ENCODE peak calls at places on chromosomes 1 and 21, in six cellular contexts. T, A, Q, S, R and X are unnamed samples. For H3K4me1, the result is how much of the 10 kb centered on the place peaks cover.

GRCh38 chr1:59415876-59416275 is 119.0 kb downstream of the FGGY start:
- DNase-seq in T (no peak), R (no peak), A (no peak), S (no peak), Q (no peak), X (peak)

GRCh38 chr1:201982082-201982922 is at the start of gene RNPEP:
- DNase-seq in Q (peak), T (peak), S (peak), R (peak), A (peak), X (peak)

GRCh38 chr21:39900491-39900890 is 33.3 kb downstream of the PCP4 start:
- DNase-seq in T (no peak), A (no peak), Q (peak), R (no peak), S (no peak), X (no peak)

GRCh38 chr1:36764796-36765195 is 269.5 kb downstream of the GRIK3 start:
- DNase-seq in A (no peak), S (no peak), T (no peak), R (peak), Q (no peak), X (no peak)

GRCh38 chr1:155093938-155094621 is 15.4 kb downstream of the EFNA3 start:
- DNase-seq in Q (peak), R (peak), T (peak), S (peak), A (peak), X (peak)

GRCh38 chr1:190475394-190476250 is 2.0 kb downstream of the BRINP3 start:
- DNase-seq in R (peak), Q (peak), A (no peak), S (no peak), T (no peak), X (no peak)

GRCh38 chr1:109639841-109640184 is 16.1 kb upstream of the GSTM4 start:
- DNase-seq in R (no peak), T (no peak), Q (no peak), S (no peak), A (no peak), X (no peak)

GRCh38 chr1:51506537-51506936 is 12.5 kb downstream of the EPS15 start:
- DNase-seq in S (no peak), T (peak), Q (no peak), A (no peak), R (no peak), X (peak)

GRCh38 chr21:24705201-24705600 is 902.1 kb downstream of the MRPL39 start:
- DNase-seq in Q (no peak), R (no peak), T (no peak), A (no peak), S (no peak), X (no peak)

GRCh38 chr1:10424034-10424433 is 6.2 kb upstream of the CENPS start:
- DNase-seq in A (no peak), T (no peak), Q (no peak), S (no peak), R (no peak), X (peak)

GRCh38 chr1:237187854-237188253 is 145.9 kb downstream of the RYR2 start:
- DNase-seq in A (no peak), S (no peak), T (no peak), Q (no peak), R (no peak), X (no peak)

GRCh38 chr1:25037174-25038074 is 107.3 kb upstream of the RUNX3 start:
- DNase-seq in A (peak), S (peak), Q (peak), R (peak), T (peak), X (peak)

GRCh38 chr1:212124891-212125582 is 89.5 kb downstream of the DTL start:
- DNase-seq in R (no peak), A (no peak), T (no peak), Q (no peak), S (no peak), X (peak)

GRCh38 chr1:108017698-108018097 is 52.7 kb upstream of the VAV3 start:
- DNase-seq in R (no peak), T (no peak), A (peak), S (no peak), Q (no peak), X (peak)

GRCh38 chr1:9009438-9010366 is 16.5 kb downstream of the SLC2A7 start:
- DNase-seq in S (peak), Q (peak), R (peak), T (peak), A (peak), X (peak)

GRCh38 chr1:115091582-115091981 is 2.3 kb upstream of the TSPAN2 start:
- DNase-seq in A (no peak), Q (no peak), T (no peak), S (no peak), R (no peak), X (no peak)

GRCh38 chr1:54324031-54324654 is 82.1 kb downstream of the SSBP3 start:
- DNase-seq in S (no peak), R (peak), T (no peak), A (no peak), Q (peak), X (peak)

GRCh38 chr1:192807221-192807967 is 1.4 kb upstream of the RGS2 start:
- DNase-seq in R (no peak), T (peak), A (peak), Q (no peak), S (no peak), X (peak)

GRCh38 chr1:70970407-70970806 is 77.2 kb downstream of the PTGER3 start:
- DNase-seq in Q (no peak), S (no peak), T (peak), R (no peak), A (no peak), X (no peak)

GRCh38 chr1:240484804-240485441 is 127.0 kb downstream of the GREM2 start:
- DNase-seq in Q (no peak), S (no peak), R (no peak), T (no peak), A (no peak), X (no peak)

GRCh38 chr1:115593365-115594259 is 48.2 kb upstream of the VANGL1 start:
- DNase-seq in T (no peak), Q (no peak), A (no peak), S (no peak), R (no peak), X (no peak)

GRCh38 chr1:30322859-30323257 is 400.5 kb downstream of the MATN1 start:
- DNase-seq in R (peak), A (no peak), Q (peak), S (no peak), T (no peak), X (no peak)

GRCh38 chr1:248757784-248758195 is 2.2 kb upstream of the LYPD8 start:
- DNase-seq in Q (no peak), T (no peak), S (no peak), R (no peak), A (no peak), X (no peak)

GRCh38 chr21:46639489-46640386 is 4.3 kb downstream of the PRMT2 start:
- DNase-seq in Q (peak), A (peak), T (peak), S (no peak), R (no peak), X (peak)

GRCh38 chr1:239952348-239953307 is 139.1 kb upstream of the FMN2 start:
- DNase-seq in S (peak), R (peak), Q (peak), T (no peak), A (peak), X (peak)

GRCh38 chr1:199010933-199011332 is 372.1 kb downstream of the PTPRC start:
- DNase-seq in R (no peak), A (no peak), S (no peak), T (no peak), Q (no peak), X (peak)

DNA sequence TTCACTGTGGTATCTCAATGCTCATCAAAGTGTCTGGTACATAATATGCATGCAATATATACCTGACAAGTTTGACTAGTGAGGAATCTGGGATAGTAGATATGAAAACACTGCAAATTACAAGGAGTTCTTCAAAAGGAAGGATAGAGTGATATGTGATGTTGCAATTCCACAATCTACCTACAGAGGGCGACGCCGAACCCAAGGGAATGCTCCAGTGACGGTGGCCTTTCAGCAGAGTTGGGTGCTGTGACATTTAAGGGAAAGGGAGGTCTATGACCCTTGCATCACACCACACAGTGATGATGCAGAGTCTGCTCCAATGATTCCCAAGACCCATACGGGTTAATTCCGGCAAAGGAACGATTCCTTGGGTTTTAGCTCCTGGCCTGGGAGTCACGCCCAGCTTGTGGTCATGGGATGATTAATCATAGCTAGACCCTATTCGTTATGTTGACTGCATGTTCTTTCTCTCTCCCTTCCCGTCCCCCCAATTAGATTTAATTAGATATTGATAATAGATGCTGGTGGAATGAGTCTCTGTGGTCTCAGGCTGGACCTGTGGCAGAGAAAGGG is 123.0 kb upstream of the IGSF21 start:
- DNase-seq in S (peak), R (peak), A (peak), T (peak), Q (peak), X (peak)
- TF ChIP-seq EZH2phosphoT487 in S (no peak), R (no peak), A (no peak), T (no peak), Q (no peak), X (no peak)

DNA sequence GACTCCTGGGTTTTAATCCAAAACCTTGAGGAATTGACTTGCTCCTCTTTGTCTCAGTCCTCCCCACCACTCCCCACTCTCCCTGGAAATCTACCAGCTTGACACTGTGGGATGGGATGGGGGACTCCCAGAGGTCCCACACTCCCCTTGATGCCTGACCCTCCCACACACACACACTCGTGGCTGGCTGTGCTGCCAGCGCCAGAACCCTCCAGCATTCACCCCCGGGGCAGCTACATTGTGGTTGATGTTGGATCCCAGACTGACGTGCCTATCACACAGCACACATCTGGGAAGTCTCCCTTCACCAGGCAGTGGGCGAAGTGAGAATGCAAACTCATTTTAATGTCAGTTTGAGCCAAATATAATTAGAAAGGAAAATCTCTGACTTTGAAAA is 10.0 kb downstream of the KIRREL1 start:
- DNase-seq in A (no peak), S (no peak), Q (no peak), R (no peak), T (no peak), X (peak)
- H3K4me1 ChIP-seq in A (under half), S (under half), Q (half or more), R (half or more), T (under half), X (half or more)

DNA sequence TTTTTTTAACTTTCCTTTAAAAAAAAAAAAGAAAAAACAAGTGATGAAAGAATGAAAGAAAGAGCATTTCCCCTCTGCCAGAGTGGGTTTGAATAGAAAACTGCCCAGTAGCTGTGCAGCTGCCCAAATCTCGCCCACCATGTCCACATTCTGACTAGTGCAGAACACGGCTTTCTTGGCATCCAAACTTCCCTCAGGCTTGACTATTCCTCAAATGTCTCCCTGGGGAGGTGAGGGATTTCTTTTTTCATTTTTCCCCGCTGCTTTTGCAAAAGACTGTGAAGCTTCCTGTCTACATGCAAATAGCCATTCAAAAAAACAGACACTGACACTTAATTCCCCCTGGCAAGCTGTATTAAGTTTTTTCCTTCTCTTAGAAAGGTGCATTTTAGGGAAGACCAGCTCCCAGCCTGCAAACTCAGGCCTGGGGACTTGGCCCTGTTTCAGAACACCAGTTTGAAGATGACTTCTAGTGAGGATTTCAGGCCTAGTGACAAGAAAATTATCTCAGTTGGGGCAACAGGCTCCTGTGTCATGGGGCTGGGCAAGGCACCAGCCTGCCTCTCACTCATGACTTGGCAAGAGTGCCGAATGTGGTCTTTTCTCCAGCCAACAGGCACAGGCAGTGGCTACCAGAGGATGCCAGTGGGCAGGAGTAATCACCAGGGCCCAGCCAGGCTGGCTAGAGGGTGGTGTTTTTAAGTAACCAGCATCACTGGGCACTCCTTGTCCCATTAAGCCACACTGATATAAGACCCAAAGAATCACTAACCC is 178.1 kb upstream of the NFIA start:
- DNase-seq in S (no peak), A (peak), Q (no peak), R (no peak), T (no peak), X (peak)
- TF ChIP-seq EZH2phosphoT487 in S (no peak), A (no peak), Q (no peak), R (no peak), T (no peak), X (no peak)

DNA sequence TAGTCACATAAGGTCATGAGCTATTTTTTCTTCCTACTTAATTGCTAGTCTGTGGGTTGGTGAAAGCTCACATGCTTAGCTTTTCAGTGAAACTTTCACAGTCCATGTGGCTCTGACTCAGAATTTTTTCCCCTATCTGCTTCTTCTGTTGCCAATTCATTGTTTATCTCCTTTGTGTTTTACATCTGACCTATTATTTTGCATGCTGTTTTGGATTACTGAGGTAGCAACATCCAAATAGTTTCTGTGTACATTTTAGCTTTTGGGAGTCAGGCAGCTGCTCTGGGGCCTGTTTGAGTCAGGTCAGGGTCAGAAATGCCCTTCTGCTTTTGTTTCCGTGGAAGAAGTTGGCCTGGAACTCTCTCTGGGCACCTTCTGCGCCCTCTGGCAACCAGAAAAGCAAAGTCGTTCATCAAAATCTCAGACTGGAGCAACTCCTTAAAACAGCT is 40.0 kb downstream of the ROR1 start:
- DNase-seq in Q (no peak), S (no peak), T (no peak), A (peak), R (no peak), X (peak)
- H3K4me1 ChIP-seq in Q (half or more), S (under half), T (under half), A (under half), R (under half), X (under half)

GRCh38 chr1:169103002-169103401 is 3.5 kb upstream of the ATP1B1 start:
- DNase-seq in S (no peak), Q (no peak), R (no peak), T (no peak), A (no peak), X (no peak)

GRCh38 chr1:169102567-169102966 is 3.9 kb upstream of the ATP1B1 start:
- DNase-seq in A (peak), R (peak), S (no peak), T (no peak), Q (no peak), X (peak)

GRCh38 chr1:169105434-169106094 is 926 bp upstream of the ATP1B1 start:
- DNase-seq in Q (peak), T (peak), A (peak), R (peak), S (peak), X (peak)

GRCh38 chr1:169105087-169105433 is 1.4 kb upstream of the ATP1B1 start:
- DNase-seq in A (no peak), S (no peak), R (no peak), Q (no peak), T (no peak), X (no peak)

GRCh38 chr1:169103443-169103842 is 3.0 kb upstream of the ATP1B1 start:
- DNase-seq in R (no peak), T (no peak), Q (peak), A (no peak), S (no peak), X (no peak)
- TF ChIP-seq EZH2phosphoT487 in R (no peak), T (no peak), Q (no peak), A (no peak), S (no peak), X (no peak)

GRCh38 chr1:151611832-151612505 is at the start of gene SNX27:
- DNase-seq in S (peak), T (peak), R (peak), Q (peak), A (peak), X (peak)
- H3K4me1 ChIP-seq in S (under half), T (under half), R (under half), Q (under half), A (half or more), X (under half)